ENCODE peak calls at places on chromosomes 12 and 14, in four cellular contexts. Y is gastrocnemius medialis, D is heart left ventricle, B is suprapubic skin. F is an unnamed sample.

GRCh38 chr12:24360907-24361306 is 411.4 kb upstream of the SOX5 start:
- DNase-seq in B (no peak), D (no peak), Y (no peak), F (no peak)

GRCh38 chr14:20262642-20263128 is 23.6 kb downstream of the OR11H4 start:
- DNase-seq in Y (no peak), B (no peak), D (no peak), F (no peak)

GRCh38 chr12:10607885-10608458 is 5.4 kb downstream of the MAGOHB start:
- DNase-seq in D (no peak), Y (no peak), B (no peak), F (no peak)

GRCh38 chr14:61589691-61590521 is 105.4 kb upstream of the HIF1A start:
- DNase-seq in Y (no peak), B (no peak), D (no peak), F (no peak)

GRCh38 chr12:110575326-110575725 is 7.8 kb downstream of the PPTC7 start:
- DNase-seq in Y (no peak), D (no peak), B (no peak), F (no peak)

GRCh38 chr12:84397279-84397678 is 515.3 kb downstream of the SLC6A15 start:
- DNase-seq in Y (no peak), D (no peak), B (no peak), F (no peak)

GRCh38 chr12:6946033-6946919 is 2.5 kb downstream of the C12orf57 start:
- DNase-seq in B (no peak), Y (no peak), D (no peak), F (no peak)

GRCh38 chr14:91872517-91873470 is 5.5 kb upstream of the TC2N start:
- DNase-seq in B (peak; percentile 91), D (peak; percentile 68), Y (peak; percentile 77), F (no peak)

GRCh38 chr12:118136559-118137003 is 657 bp downstream of the PEBP1 start:
- DNase-seq in Y (peak; percentile 37), B (peak; percentile 84), D (peak; percentile 59), F (peak; percentile 2)

GRCh38 chr12:3632256-3633240 is 120.4 kb downstream of the CRACR2A start:
- DNase-seq in D (no peak), B (no peak), Y (no peak), F (no peak)

GRCh38 chr14:75864352-75864751 is 117.4 kb downstream of the TGFB3 start:
- DNase-seq in Y (no peak), B (no peak), D (no peak), F (no peak)

GRCh38 chr12:24608637-24609285 is 340.1 kb downstream of the BCAT1 start:
- DNase-seq in B (no peak), D (no peak), Y (no peak), F (no peak)

GRCh38 chr14:79552778-79553177 is 658.5 kb downstream of the DIO2 start:
- DNase-seq in B (no peak), D (no peak), Y (no peak), F (no peak)

GRCh38 chr12:54352891-54353874 is 11.1 kb downstream of the GPR84 start:
- DNase-seq in D (no peak), B (no peak), Y (no peak), F (no peak)

GRCh38 chr14:53055003-53055402 is 98.1 kb downstream of the DDHD1 start:
- DNase-seq in B (no peak), D (no peak), Y (no peak), F (no peak)

GRCh38 chr14:76647699-76648298 is 113.5 kb upstream of the VASH1 start:
- DNase-seq in B (no peak), Y (peak; percentile 15), D (peak; percentile 31), F (no peak)

GRCh38 chr12:25705256-25705655 is 152.2 kb upstream of the LMNTD1 start:
- DNase-seq in B (no peak), Y (no peak), D (no peak), F (no peak)

GRCh38 chr12:85676816-85677749 is 159.1 kb downstream of the RASSF9 start:
- DNase-seq in B (no peak), D (no peak), Y (no peak), F (no peak)

GRCh38 chr12:112559784-112560183 is 141.0 kb downstream of the PTPN11 start:
- DNase-seq in D (no peak), Y (no peak), B (no peak), F (no peak)

GRCh38 chr12:132162508-132163031 is 18.3 kb downstream of the NOC4L start:
- DNase-seq in Y (no peak), B (no peak), D (no peak), F (no peak)

GRCh38 chr12:38384816-38385491 is 68.4 kb downstream of the ALG10B start:
- DNase-seq in D (no peak), Y (no peak), B (no peak), F (no peak)

GRCh38 chr14:88825503-88825902 is 1.1 kb downstream of the TTC8 start:
- DNase-seq in Y (no peak), B (no peak), D (no peak), F (no peak)

GRCh38 chr14:88821888-88822287 is 2.6 kb upstream of the TTC8 start:
- DNase-seq in D (no peak), B (no peak), Y (no peak), F (no peak)

GRCh38 chr14:88825078-88825458 is 617 bp downstream of the TTC8 start:
- DNase-seq in D (no peak), B (no peak), Y (no peak), F (no peak)

GRCh38 chr14:88823968-88824313 is 510 bp upstream of the TTC8 start:
- DNase-seq in Y (no peak), D (no peak), B (no peak), F (no peak)

GRCh38 chr14:88824314-88825077 is at the start of gene TTC8:
- DNase-seq in Y (peak; percentile 61), D (peak; percentile 90), B (peak; percentile 88), F (peak; percentile 50)
- TF ChIP-seq POLR2A in Y (no peak), D (no peak), B (no peak), F (peak; percentile 64)

GRCh38 chr14:22925513-22925912 is 3.7 kb downstream of the PRMT5 start:
- DNase-seq in B (no peak), D (no peak), Y (no peak), F (no peak)
- H3K36me3 ChIP-seq in B (peaks cover 57% of the 10 kb centered on the region), D (peaks cover 63% of the 10 kb centered on the region), Y (peaks cover 60% of the 10 kb centered on the region), F (peaks cover 36% of the 10 kb centered on the region)

GRCh38 chr12:52063986-52064649 is 5.7 kb upstream of the ATG101 start:
- DNase-seq in D (peak; percentile 79), B (no peak), Y (peak; percentile 72), F (no peak)
- H3K27ac ChIP-seq in D (peak overlapping the region; percentile 88), B (peak overlapping the region; percentile 64), Y (peak overlapping the region; percentile 90), F (peak overlapping the region; percentile 6)

GRCh38 chr14:67599698-67600561 is at the start of gene PIGH:
- DNase-seq in D (peak; percentile 92), B (peak; percentile 94), Y (peak; percentile 85), F (peak; percentile 42)
- TF ChIP-seq POLR2A in D (no peak), B (peak; percentile 83), Y (peak; percentile 85), F (no peak)

GRCh38 chr12:93500667-93501066 is 33.4 kb downstream of the MRPL42 start:
- DNase-seq in B (no peak), Y (no peak), D (no peak), F (no peak)
- H3K36me3 ChIP-seq in B (peaks cover 5% of the 10 kb centered on the region), Y (peaks cover 2% of the 10 kb centered on the region), D (peaks cover 33% of the 10 kb centered on the region), F (peaks cover 40% of the 10 kb centered on the region)

GRCh38 chr12:106341086-106341879 is 16.3 kb upstream of the POLR3B start:
- DNase-seq in D (no peak), Y (no peak), B (no peak), F (no peak)
- H3K27ac ChIP-seq in D (peak overlapping the region; percentile 75), Y (peak overlapping the region; percentile 66), B (peak overlapping the region; percentile 79), F (no peak overlapping the region)

GRCh38 chr12:82685721-82686222 is 934 bp upstream of the TMTC2 start:
- DNase-seq in B (peak; percentile 98), D (peak; percentile 91), Y (peak; percentile 85), F (peak; percentile 69)

GRCh38 chr12:82688619-82689018 is 1.9 kb downstream of the TMTC2 start:
- DNase-seq in Y (no peak), D (no peak), B (no peak), F (no peak)

GRCh38 chr12:82688035-82688501 is 1.4 kb downstream of the TMTC2 start:
- DNase-seq in D (no peak), B (no peak), Y (no peak), F (no peak)

GRCh38 chr12:82687020-82687951 is 580 bp downstream of the TMTC2 start:
- DNase-seq in D (peak; percentile 43), Y (peak; percentile 12), B (peak; percentile 79), F (no peak)

GRCh38 chr12:82686223-82687019 is at the start of gene TMTC2:
- DNase-seq in B (peak; percentile 94), D (peak; percentile 93), Y (peak; percentile 76), F (peak; percentile 44)
- TF ChIP-seq POLR2A in B (no peak), D (no peak), Y (peak; percentile 43), F (no peak)

DNA sequence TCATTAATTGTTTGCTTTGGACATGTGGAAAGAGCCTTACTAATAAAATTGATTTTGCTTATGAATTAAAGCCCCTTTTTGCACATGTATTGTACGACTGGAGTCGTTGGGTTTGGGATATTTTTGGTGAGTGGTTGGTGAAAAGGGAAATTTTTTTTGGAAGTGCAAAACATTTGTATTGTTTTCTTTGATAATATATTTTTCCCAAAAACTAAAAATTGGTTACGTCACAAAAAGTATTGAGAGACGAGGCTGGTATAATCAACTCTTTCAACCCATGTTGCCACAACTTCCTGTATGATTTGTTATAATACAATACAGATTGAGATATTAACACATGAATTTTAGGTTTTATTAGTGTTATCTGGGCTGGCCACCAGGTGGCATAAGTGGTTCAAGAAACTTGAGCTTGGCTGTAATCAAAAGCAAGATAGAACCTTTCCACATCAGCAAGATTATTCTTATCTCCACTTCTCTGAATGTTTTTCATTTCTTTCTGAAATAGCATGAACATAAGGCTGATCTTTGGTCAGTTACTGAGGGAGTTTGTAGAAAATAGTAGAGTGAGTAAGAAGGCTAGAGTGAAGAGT is 8.7 kb downstream of the NGDN start:
- DNase-seq in B (no peak), D (peak; percentile 44), Y (peak; percentile 25), F (no peak)
- H3K36me3 ChIP-seq in B (peaks cover 64% of the 10 kb centered on the region), D (peaks cover 50% of the 10 kb centered on the region), Y (peaks cover 58% of the 10 kb centered on the region), F (peaks cover 95% of the 10 kb centered on the region)

F was measured in esophagus squamous epithelium.